ENCODE peak calls at places on chromosomes 13 and 19, in eight cellular contexts. O is C1 segment of cervical spinal cord, L is ELF-1, J is NCI-H2107, P is Caki2, M is left ventricle myocardium inferior, K is cardiac muscle cell, R is hepatic stellate cell. H is an unnamed sample.

GRCh38 chr13:104204177-104204576 is 1138.0 kb upstream of the SLC10A2 start:
- DNase-seq in M (no peak), P (no peak), O (no peak), L (no peak), K (no peak), J (no peak), R (no peak), H (no peak)

GRCh38 chr19:6448045-6448444 is 11.5 kb downstream of the SLC25A23 start:
- DNase-seq in R (no peak), P (no peak), L (no peak), M (no peak), O (no peak), K (no peak), J (no peak), H (no peak)

GRCh38 chr13:22061806-22062391 is 391.0 kb downstream of the FGF9 start:
- DNase-seq in J (no peak), K (no peak), M (no peak), R (no peak), L (no peak), P (no peak), O (no peak), H (no peak)

GRCh38 chr19:10952809-10953208 is 8.0 kb upstream of the SMARCA4 start:
- DNase-seq in L (peak; percentile 63), K (no peak), P (no peak), O (no peak), M (no peak), J (no peak), R (no peak), H (no peak)

GRCh38 chr13:70814684-70815083 is 706.4 kb upstream of the KLHL1 start:
- DNase-seq in L (no peak), K (no peak), M (no peak), O (no peak), R (no peak), P (no peak), J (no peak), H (no peak)

GRCh38 chr19:53549354-53549753 is 11.4 kb downstream of the ZNF331 start:
- DNase-seq in P (no peak), J (no peak), O (no peak), K (no peak), R (no peak), L (no peak), M (no peak), H (no peak)

GRCh38 chr13:50116430-50116973 is 101.3 kb downstream of the KCNRG start:
- DNase-seq in J (no peak), R (no peak), P (no peak), O (no peak), L (no peak), K (no peak), M (no peak), H (no peak)

GRCh38 chr19:46374526-46375475 is 27.9 kb downstream of the PPP5C start:
- DNase-seq in L (no peak), P (no peak), K (no peak), R (no peak), M (no peak), O (no peak), J (no peak), H (no peak)

GRCh38 chr19:32876919-32877285 is 7.3 kb upstream of the SLC7A9 start:
- DNase-seq in L (peak; percentile 46), J (no peak), P (no peak), R (no peak), M (no peak), K (no peak), O (no peak), H (no peak)

GRCh38 chr13:50692396-50692915 is 151.0 kb downstream of the DLEU7 start:
- DNase-seq in J (no peak), K (no peak), O (no peak), M (no peak), R (no peak), P (no peak), L (no peak), H (no peak)

H was measured in hippocampal formation.